ENCODE peak calls at places on chromosomes 3 and 15, in seven cellular contexts. P is lower lobe of right lung, T is GM06990, B is PC-3, W is OCI-LY7, G is glutamatergic neuron, V is MCF 10A. K is an unnamed sample.

GRCh38 chr3:69504232-69504631 is 118.3 kb upstream of the FRMD4B start:
- DNase-seq in P (no peak), T (no peak), B (peak), W (no peak), G (no peak), V (peak), K (no peak)

GRCh38 chr3:102163039-102163817 is 271.6 kb upstream of the ZPLD1 start:
- DNase-seq in P (no peak), T (no peak), B (peak), W (no peak), G (no peak), V (peak), K (no peak)

GRCh38 chr3:37320276-37320675 is 145.9 kb upstream of the LRRFIP2 start:
- DNase-seq in P (no peak), T (peak), B (no peak), W (no peak), G (no peak), V (no peak), K (peak)

GRCh38 chr3:51378726-51379125 is 6.4 kb upstream of the MANF start:
- DNase-seq in P (no peak), T (no peak), B (no peak), W (no peak), G (peak), V (no peak), K (no peak)

GRCh38 chr15:80036067-80036466 is 23.4 kb upstream of the ZFAND6 start:
- DNase-seq in P (no peak), T (no peak), B (no peak), W (no peak), G (no peak), V (no peak), K (no peak)

GRCh38 chr3:59237121-59237520 is 187.3 kb upstream of the CFAP20DC start:
- DNase-seq in P (no peak), T (no peak), B (peak), W (no peak), G (no peak), V (no peak), K (no peak)

GRCh38 chr3:125398952-125399351 is 23.8 kb upstream of the ZNF148 start:
- DNase-seq in P (no peak), T (no peak), B (peak), W (peak), G (peak), V (peak), K (no peak)

GRCh38 chr3:48047841-48048456 is 31.7 kb upstream of the MAP4 start:
- DNase-seq in P (no peak), T (no peak), B (peak), W (no peak), G (no peak), V (peak), K (no peak)

GRCh38 chr3:107727102-107727501 is 204.3 kb downstream of the BBX start:
- DNase-seq in P (no peak), T (no peak), B (no peak), W (no peak), G (no peak), V (no peak), K (no peak)

GRCh38 chr15:76286231-76286879 is 24.9 kb downstream of the ETFA start:
- DNase-seq in P (no peak), T (no peak), B (no peak), W (peak), G (no peak), V (no peak), K (peak)

GRCh38 chr3:52244061-52244628 is 1.4 kb upstream of the PPM1M start:
- DNase-seq in P (peak), T (peak), B (peak), W (no peak), G (no peak), V (peak), K (peak)

GRCh38 chr3:33537135-33537534 is 96.9 kb upstream of the UBP1 start:
- DNase-seq in P (no peak), T (no peak), B (no peak), W (no peak), G (no peak), V (no peak), K (no peak)

GRCh38 chr3:127674793-127675189 is 2.0 kb downstream of the ABTB1 start:
- DNase-seq in P (no peak), T (no peak), B (no peak), W (no peak), G (no peak), V (no peak), K (no peak)

GRCh38 chr3:4821331-4821730 is 157.9 kb upstream of the BHLHE40 start:
- DNase-seq in P (no peak), T (no peak), B (peak), W (no peak), G (no peak), V (no peak), K (peak)

GRCh38 chr3:103047640-103048370 is 613.0 kb downstream of the ZPLD1 start:
- DNase-seq in P (no peak), T (no peak), B (no peak), W (no peak), G (no peak), V (no peak), K (no peak)

GRCh38 chr15:44075535-44075934 is 119.5 kb downstream of the FRMD5 start:
- DNase-seq in P (no peak), T (no peak), B (peak), W (no peak), G (no peak), V (peak), K (no peak)

DNA sequence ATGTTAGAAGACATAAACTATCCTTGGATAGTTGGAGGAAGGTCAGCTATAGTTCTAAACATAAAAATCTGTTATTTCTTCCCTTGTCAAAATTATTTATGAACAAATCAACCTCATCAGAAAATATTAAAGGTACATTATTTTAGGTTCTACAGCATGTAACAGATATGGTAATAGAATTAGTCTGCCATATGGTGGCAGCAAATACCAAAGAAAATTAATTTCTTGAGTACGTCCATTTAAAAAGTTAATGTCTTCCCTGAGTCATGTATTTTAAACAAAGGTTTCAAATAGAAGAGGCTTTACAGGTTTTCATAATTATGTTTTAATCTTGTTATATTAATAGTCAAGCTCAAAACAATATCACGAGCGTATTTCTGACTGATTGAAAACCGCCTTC is 17.9 kb upstream of the ANKRD28 start:
- DNase-seq in P (no peak), T (no peak), B (peak), W (peak), G (no peak), V (peak), K (no peak)
- TF ChIP-seq CTCF in P (peak), T (peak), B (peak), W (peak), G (no peak), V (peak), K (no peak)

GRCh38 chr3:11534011-11534782 is 109.5 kb downstream of the VGLL4 start:
- DNase-seq in P (no peak), T (no peak), B (no peak), W (no peak), G (no peak), V (no peak), K (no peak)

GRCh38 chr3:11529281-11529680 is 114.4 kb downstream of the VGLL4 start:
- DNase-seq in P (no peak), T (no peak), B (no peak), W (no peak), G (no peak), V (no peak), K (no peak)

GRCh38 chr3:11532865-11533490 is 110.7 kb downstream of the VGLL4 start:
- DNase-seq in P (no peak), T (no peak), B (no peak), W (no peak), G (no peak), V (peak), K (no peak)

GRCh38 chr3:11534783-11535081 is 109.0 kb downstream of the VGLL4 start:
- DNase-seq in P (no peak), T (no peak), B (no peak), W (no peak), G (no peak), V (no peak), K (no peak)

DNA sequence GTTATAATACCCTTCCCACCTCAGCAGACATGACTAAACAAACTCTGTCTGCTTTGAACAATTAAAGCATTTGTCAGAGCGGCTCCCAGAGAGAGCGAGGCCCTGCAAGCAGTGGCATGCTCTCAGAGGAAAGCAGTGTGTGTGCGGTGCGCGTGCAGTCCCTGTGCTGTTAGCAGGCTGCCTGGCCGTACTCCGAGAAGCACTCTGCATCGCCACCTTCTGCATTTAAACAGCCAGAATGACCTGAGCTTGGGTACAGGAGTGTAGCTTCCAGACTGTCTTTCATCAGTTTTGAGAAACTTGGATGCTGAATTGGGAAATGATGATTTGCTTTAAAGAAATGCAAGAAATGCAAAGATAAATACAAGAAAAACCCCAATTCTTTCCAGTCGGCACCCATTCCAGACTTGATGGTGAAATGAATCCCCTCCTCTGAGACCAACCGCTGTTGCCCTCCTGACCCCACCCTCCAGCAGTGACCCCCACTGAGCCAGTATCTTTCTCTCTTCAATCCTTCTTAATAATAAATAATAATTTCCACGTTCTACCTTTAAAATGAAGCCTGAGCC is 113.5 kb downstream of the VGLL4 start:
- DNase-seq in P (no peak), T (no peak), B (no peak), W (no peak), G (no peak), V (peak), K (no peak)
- TF ChIP-seq CTCF in P (no peak), T (no peak), B (no peak), W (no peak), G (no peak), V (no peak), K (no peak)

DNA sequence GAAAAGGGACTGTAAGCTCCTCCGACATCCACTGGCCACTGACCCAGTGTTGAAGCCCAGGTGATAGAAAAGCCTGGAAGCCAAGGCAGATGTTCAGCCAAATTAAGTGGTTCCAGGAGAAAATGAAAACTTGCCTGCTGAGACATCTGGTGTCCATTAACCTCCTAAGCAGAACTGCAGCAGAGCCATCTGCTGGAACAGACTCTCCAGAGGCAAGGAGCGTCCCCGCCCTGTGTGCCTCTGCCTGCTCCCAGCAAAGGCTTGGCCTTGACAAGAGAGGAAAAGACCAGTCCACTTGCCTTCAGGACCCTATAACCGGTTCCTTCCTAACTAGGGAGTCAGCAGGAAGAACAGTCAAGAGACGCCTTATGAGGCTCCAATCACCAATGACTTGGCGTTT is 48.2 kb downstream of the SRGAP3 start:
- DNase-seq in P (no peak), T (no peak), B (no peak), W (no peak), G (peak), V (no peak), K (no peak)
- TF ChIP-seq CTCF in P (no peak), T (no peak), B (no peak), W (no peak), G (no peak), V (no peak), K (no peak)

DNA sequence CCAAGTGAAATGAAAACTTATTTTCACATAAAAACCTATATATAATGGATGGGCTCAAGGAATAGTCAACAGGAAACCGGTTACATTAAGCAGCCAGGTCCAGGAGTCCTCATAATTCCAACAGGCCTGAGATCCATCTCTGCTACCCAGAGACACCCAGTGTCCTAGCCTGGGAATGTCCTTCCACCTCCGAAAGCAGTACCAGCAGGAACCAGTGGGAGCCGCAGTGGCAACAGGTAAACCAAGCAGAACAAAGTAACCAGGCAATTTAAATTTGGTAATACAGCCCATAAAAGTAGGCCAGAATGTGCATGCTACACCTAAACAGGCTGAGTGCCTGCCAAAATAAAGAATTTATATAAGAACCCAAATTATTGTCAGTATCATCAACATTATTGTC is 195.6 kb downstream of the ZBBX start:
- DNase-seq in P (no peak), T (no peak), B (peak), W (no peak), G (no peak), V (no peak), K (no peak)
- TF ChIP-seq CTCF in P (no peak), T (no peak), B (peak), W (no peak), G (no peak), V (no peak), K (no peak)

DNA sequence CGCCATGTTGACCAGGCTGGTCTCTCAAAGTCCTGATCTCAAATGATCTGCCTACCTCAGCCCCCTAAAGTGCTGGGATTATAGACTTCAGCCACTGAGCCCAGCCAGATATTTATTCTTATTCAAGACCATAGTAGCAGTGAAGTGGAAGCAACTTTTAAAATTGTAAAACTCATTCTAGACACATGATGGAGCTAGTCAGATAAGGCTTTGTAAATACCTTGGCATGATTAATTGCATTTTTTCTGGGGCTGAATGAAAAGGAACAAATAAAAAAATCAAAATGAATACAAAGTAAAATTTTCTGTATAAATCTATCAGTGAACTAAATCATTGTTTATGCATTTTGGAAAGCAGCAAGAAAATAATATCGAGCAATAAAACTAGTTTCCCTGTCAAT is 4.1 kb upstream of the MYO1E start:
- DNase-seq in P (no peak), T (no peak), B (peak), W (peak), G (no peak), V (no peak), K (no peak)
- TF ChIP-seq CTCF in P (no peak), T (peak), B (peak), W (peak), G (no peak), V (peak), K (no peak)

DNA sequence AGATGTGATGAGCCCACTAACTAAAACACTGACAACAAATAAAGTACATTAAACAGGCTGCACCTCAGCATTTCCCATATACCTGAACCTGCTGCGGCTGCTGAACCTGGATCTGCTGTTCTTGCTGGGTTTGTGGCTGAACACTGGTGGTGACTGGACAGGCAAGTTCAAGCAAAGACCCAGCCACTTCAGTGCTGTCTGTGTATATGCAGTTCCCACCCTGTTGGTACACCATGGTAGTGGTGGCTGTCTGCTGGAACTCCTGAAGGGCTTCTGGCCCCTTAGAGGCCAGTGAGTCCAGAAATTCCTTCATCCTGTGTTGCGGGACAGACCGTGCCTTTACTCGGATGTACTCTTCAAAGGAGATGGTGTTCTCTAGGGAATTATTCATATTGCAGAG is 17.2 kb downstream of the QRICH1 start:
- DNase-seq in P (no peak), T (no peak), B (no peak), W (no peak), G (no peak), V (no peak), K (no peak)
- TF ChIP-seq CTCF in P (no peak), T (no peak), B (no peak), W (no peak), G (no peak), V (no peak), K (no peak)

DNA sequence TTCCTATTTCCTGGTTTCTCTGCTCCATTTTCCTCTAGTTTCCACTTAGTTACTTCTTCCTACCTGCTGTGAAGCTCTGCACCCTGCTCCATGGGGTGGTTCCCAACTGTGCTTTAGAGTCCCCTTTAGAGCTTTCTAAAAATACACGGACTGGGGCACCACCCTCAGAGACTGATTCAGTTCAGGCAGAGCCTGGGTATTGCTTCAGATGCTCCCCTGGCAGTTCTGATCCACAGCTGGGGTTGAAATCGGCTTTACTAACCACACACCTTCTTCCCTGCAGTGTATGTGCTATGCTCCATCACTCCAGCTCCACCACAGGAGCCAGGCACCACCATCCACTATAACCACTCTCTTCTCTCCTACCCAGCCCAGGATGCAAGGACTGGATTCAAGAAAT is 12.6 kb downstream of the ANP32A start:
- DNase-seq in P (no peak), T (no peak), B (no peak), W (no peak), G (no peak), V (no peak), K (no peak)
- TF ChIP-seq CTCF in P (no peak), T (no peak), B (no peak), W (no peak), G (no peak), V (no peak), K (no peak)

DNA sequence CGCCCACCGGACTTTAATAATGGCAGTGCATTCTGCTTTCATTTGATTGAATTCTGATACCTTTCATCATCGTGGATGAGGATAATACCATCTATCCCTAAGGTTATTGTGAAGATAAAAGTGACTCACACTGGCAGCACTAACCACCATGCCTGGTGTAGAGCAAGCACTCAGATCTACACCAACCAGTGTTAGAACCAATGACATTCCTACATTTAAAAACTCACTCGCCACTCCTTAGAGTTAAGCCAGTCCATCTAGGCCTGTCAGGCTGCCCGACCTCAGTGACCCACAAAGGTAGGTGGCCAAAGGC is 42.8 kb upstream of the TOPAZ1 start:
- DNase-seq in P (no peak), T (no peak), B (no peak), W (no peak), G (no peak), V (no peak), K (no peak)
- TF ChIP-seq CTCF in P (no peak), T (no peak), B (no peak), W (peak), G (peak), V (no peak), K (no peak)

K was measured in activated CD8-positive, alpha-beta T cell treated with anti-CD3 and anti-CD28 coated beads for 36 hours.